ENCODE peak calls at places on chromosome 3, in six cellular contexts. V is GDM1, J is PC-3, E is HFFc6, I is ELR, F is activated T-cell treated with anti-CD3 and anti-CD28 coated beads for 1 hour. G is an unnamed sample.

GRCh38 chr3:184761120-184761841 is 49.4 kb upstream of the MAGEF1 start:
- DNase-seq in V (no peak), F (no peak), I (no peak), E (no peak), J (no peak), G (no peak)

GRCh38 chr3:45994661-45995369 is 809 bp downstream of the FYCO1 start:
- DNase-seq in F (peak), V (no peak), E (no peak), J (peak), I (peak), G (no peak)

GRCh38 chr3:126937533-126938432 is 45.1 kb upstream of the PLXNA1 start:
- DNase-seq in E (no peak), V (no peak), I (peak), F (no peak), J (peak), G (no peak)

GRCh38 chr3:124814620-124815421 is 72.3 kb downstream of the ITGB5 start:
- DNase-seq in J (peak), I (no peak), E (no peak), F (no peak), V (no peak), G (no peak)

GRCh38 chr3:137259089-137259488 is 301.3 kb downstream of the IL20RB start:
- DNase-seq in V (no peak), I (no peak), F (no peak), J (no peak), E (no peak), G (no peak)

GRCh38 chr3:189841474-189842205 is 210.5 kb downstream of the TP63 start:
- DNase-seq in V (no peak), F (no peak), J (peak), I (peak), E (peak), G (no peak)

GRCh38 chr3:16888785-16889607 is 4.2 kb downstream of the PLCL2 start:
- DNase-seq in F (no peak), E (no peak), V (no peak), J (peak), I (no peak), G (no peak)

GRCh38 chr3:158109295-158109803 is 540 bp upstream of the RSRC1 start:
- DNase-seq in J (peak), I (no peak), V (no peak), F (no peak), E (no peak), G (no peak)

GRCh38 chr3:120171134-120171863 is 77.1 kb upstream of the GSK3B start:
- DNase-seq in I (no peak), F (no peak), J (no peak), E (no peak), V (no peak), G (no peak)

GRCh38 chr3:13141991-13142412 is 68.8 kb upstream of the IQSEC1 start:
- DNase-seq in I (peak), J (peak), V (no peak), E (peak), F (no peak), G (no peak)

GRCh38 chr3:172249039-172249438 is 199.2 kb downstream of the GHSR start:
- DNase-seq in I (peak), J (no peak), V (no peak), F (no peak), E (peak), G (no peak)

GRCh38 chr3:195245531-195245951 is 25.4 kb downstream of the XXYLT1 start:
- DNase-seq in I (no peak), E (no peak), F (no peak), J (no peak), V (no peak), G (no peak)

GRCh38 chr3:71341721-71342120 is 241.8 kb downstream of the FOXP1 start:
- DNase-seq in F (no peak), J (peak), V (no peak), E (peak), I (peak), G (no peak)

GRCh38 chr3:44642337-44642736 is 6.2 kb upstream of the ZNF35 start:
- DNase-seq in J (no peak), F (no peak), I (no peak), E (no peak), V (no peak), G (no peak)

GRCh38 chr3:3081659-3082546 is 28.3 kb downstream of the IL5RA start:
- DNase-seq in J (no peak), F (no peak), I (no peak), E (no peak), V (no peak), G (no peak)

GRCh38 chr3:123332124-123332641 is 116.7 kb downstream of the ADCY5 start:
- DNase-seq in J (no peak), F (no peak), E (no peak), V (no peak), I (peak), G (no peak)

GRCh38 chr3:2354702-2355101 is 256.0 kb downstream of the CNTN4 start:
- DNase-seq in V (no peak), I (no peak), E (no peak), J (peak), F (no peak), G (no peak)

GRCh38 chr3:54237788-54238502 is 115.6 kb downstream of the CACNA2D3 start:
- DNase-seq in F (no peak), V (no peak), I (no peak), J (no peak), E (no peak), G (no peak)

GRCh38 chr3:192879346-192880031 is 38.2 kb downstream of the MB21D2 start:
- DNase-seq in F (no peak), E (peak), V (no peak), I (peak), J (peak), G (no peak)

GRCh38 chr3:77871436-77871835 is 831.5 kb downstream of the ROBO2 start:
- DNase-seq in F (no peak), V (no peak), I (no peak), J (no peak), E (no peak), G (no peak)

GRCh38 chr3:190339130-190339529 is 16.9 kb upstream of the CLDN1 start:
- DNase-seq in J (peak), E (peak), I (peak), F (no peak), V (no peak), G (no peak)

GRCh38 chr3:153574445-153574844 is 412.4 kb downstream of the RAP2B start:
- DNase-seq in I (no peak), V (no peak), E (no peak), F (no peak), J (no peak), G (no peak)

GRCh38 chr3:38552364-38552763 is 56.2 kb downstream of the EXOG start:
- DNase-seq in E (no peak), F (no peak), V (no peak), I (no peak), J (no peak), G (no peak)

G was measured in NCI-H2227 treated with DMSO at 0.1 percent for 48 hours.